ENCODE peak calls at places on chromosomes 16 and 17, in five cellular contexts. Y is breast epithelium, V is spleen, D is transverse colon, H is GM12878. B is an unnamed sample.

GRCh38 chr17:4584125-4584834 is at the start of gene SMTNL2:
- DNase-seq in Y (no peak), V (peak), D (no peak), H (no peak), B (no peak)

GRCh38 chr16:63617047-63617989 is 1504.5 kb downstream of the CDH11 start:
- DNase-seq in Y (no peak), V (no peak), D (no peak), H (no peak), B (no peak)

GRCh38 chr17:42422958-42423712 is at the start of gene CAVIN1:
- DNase-seq in Y (peak), V (peak), D (peak), H (no peak), B (no peak)

GRCh38 chr16:29813644-29814562 is 1.9 kb downstream of the PRRT2 start:
- DNase-seq in Y (no peak), V (peak), D (no peak), H (no peak), B (no peak)

GRCh38 chr16:11596572-11597226 is 10.0 kb upstream of the LITAF start:
- DNase-seq in Y (no peak), V (peak), D (no peak), H (no peak), B (peak)

GRCh38 chr17:34670618-34671017 is 91.2 kb downstream of the TMEM132E start:
- DNase-seq in Y (no peak), V (no peak), D (no peak), H (no peak), B (no peak)

GRCh38 chr16:67666032-67666537 is 465 bp downstream of the ENKD1 start:
- DNase-seq in Y (no peak), V (peak), D (peak), H (no peak), B (no peak)

GRCh38 chr17:8007836-8008235 is 5.4 kb downstream of the GUCY2D start:
- DNase-seq in Y (no peak), V (peak), D (no peak), H (no peak), B (no peak)

GRCh38 chr16:66324785-66325184 is 41.7 kb upstream of the CDH5 start:
- DNase-seq in Y (no peak), V (no peak), D (no peak), H (no peak), B (peak)

GRCh38 chr16:81921415-81921814 is 89.9 kb downstream of the SDR42E1 start:
- DNase-seq in Y (no peak), V (no peak), D (no peak), H (no peak), B (no peak)

GRCh38 chr17:81129289-81129688 is 36.0 kb upstream of the PVALEF start:
- DNase-seq in Y (no peak), V (no peak), D (no peak), H (no peak), B (no peak)

GRCh38 chr17:49046912-49047311 is 49.7 kb downstream of the IGF2BP1 start:
- DNase-seq in Y (no peak), V (no peak), D (no peak), H (no peak), B (no peak)

GRCh38 chr17:50396261-50397110 is 837 bp downstream of the LRRC59 start:
- DNase-seq in Y (peak), V (no peak), D (peak), H (no peak), B (peak)

GRCh38 chr17:9475259-9475658 is 100.4 kb downstream of the STX8 start:
- DNase-seq in Y (no peak), V (no peak), D (no peak), H (no peak), B (no peak)

GRCh38 chr17:1089915-1090314 is 89.9 kb downstream of the ABR start:
- DNase-seq in Y (no peak), V (no peak), D (no peak), H (no peak), B (no peak)

GRCh38 chr16:4388275-4389021 is 16.8 kb downstream of the VASN start:
- DNase-seq in Y (no peak), V (no peak), D (no peak), H (no peak), B (no peak)

GRCh38 chr16:73735018-73735417 is 561.6 kb upstream of the PSMD7 start:
- DNase-seq in Y (no peak), V (no peak), D (no peak), H (peak), B (no peak)

GRCh38 chr17:9917131-9917530 is 12.1 kb upstream of the RCVRN start:
- DNase-seq in Y (no peak), V (no peak), D (no peak), H (no peak), B (no peak)

GRCh38 chr17:77320046-77320445 is 179.3 kb downstream of the SEC14L1 start:
- DNase-seq in Y (no peak), V (peak), D (peak), H (no peak), B (peak)

GRCh38 chr17:338442-339192 is 14.0 kb downstream of the RPH3AL start:
- DNase-seq in Y (peak), V (peak), D (peak), H (no peak), B (no peak)

GRCh38 chr16:546909-547770 is 13.1 kb upstream of the PRR35 start:
- DNase-seq in Y (peak), V (peak), D (peak), H (no peak), B (peak)

GRCh38 chr16:29022196-29022595 is 37.3 kb downstream of the LAT start:
- DNase-seq in Y (no peak), V (no peak), D (no peak), H (no peak), B (no peak)

GRCh38 chr17:68453991-68454665 is 3.2 kb downstream of the WIPI1 start:
- DNase-seq in Y (no peak), V (no peak), D (no peak), H (no peak), B (no peak)

GRCh38 chr16:49600541-49600940 is 226.9 kb downstream of the C16orf78 start:
- DNase-seq in Y (no peak), V (peak), D (no peak), H (no peak), B (no peak)

GRCh38 chr16:87543436-87544191 is 50.8 kb upstream of the ZCCHC14 start:
- DNase-seq in Y (no peak), V (no peak), D (no peak), H (no peak), B (no peak)

GRCh38 chr16:89737341-89738071 is 16.2 kb downstream of the ZNF276 start:
- DNase-seq in Y (no peak), V (no peak), D (no peak), H (no peak), B (no peak)

GRCh38 chr17:32660496-32660895 is 173.7 kb downstream of the CDK5R1 start:
- DNase-seq in Y (no peak), V (no peak), D (no peak), H (no peak), B (no peak)

GRCh38 chr17:78113804-78114785 is 14.5 kb downstream of the TMC6 start:
- DNase-seq in Y (no peak), V (peak), D (no peak), H (no peak), B (no peak)

GRCh38 chr16:20854963-20855362 is 45.2 kb downstream of the DCUN1D3 start:
- DNase-seq in Y (no peak), V (no peak), D (no peak), H (no peak), B (no peak)
- TF ChIP-seq POLR2AphosphoS5 in Y (no peak), V (no peak), D (no peak), H (no peak), B (no peak)

GRCh38 chr17:72416054-72416691 is 295.4 kb downstream of the SOX9 start:
- DNase-seq in Y (no peak), V (no peak), D (no peak), H (peak), B (no peak)
- TF ChIP-seq POLR2AphosphoS5 in Y (no peak), V (no peak), D (no peak), H (no peak), B (no peak)

GRCh38 chr16:14483819-14484385 is 146.2 kb downstream of the PARN start:
- DNase-seq in Y (no peak), V (no peak), D (no peak), H (no peak), B (no peak)
- TF ChIP-seq POLR2AphosphoS5 in Y (no peak), V (no peak), D (no peak), H (no peak), B (no peak)

GRCh38 chr17:66855204-66855603 is 20.3 kb downstream of the CACNG5 start:
- DNase-seq in Y (no peak), V (no peak), D (no peak), H (no peak), B (no peak)
- TF ChIP-seq POLR2AphosphoS5 in Y (no peak), V (no peak), D (no peak), H (no peak), B (no peak)

GRCh38 chr16:82999711-83000110 is 372.9 kb downstream of the CDH13 start:
- DNase-seq in Y (no peak), V (no peak), D (no peak), H (no peak), B (no peak)

GRCh38 chr16:83005653-83006160 is 378.9 kb downstream of the CDH13 start:
- DNase-seq in Y (no peak), V (no peak), D (no peak), H (no peak), B (no peak)

GRCh38 chr16:83004868-83005652 is 378.3 kb downstream of the CDH13 start:
- DNase-seq in Y (no peak), V (no peak), D (no peak), H (no peak), B (no peak)

GRCh38 chr16:82996814-82997213 is 370.0 kb downstream of the CDH13 start:
- DNase-seq in Y (no peak), V (no peak), D (no peak), H (no peak), B (no peak)

DNA sequence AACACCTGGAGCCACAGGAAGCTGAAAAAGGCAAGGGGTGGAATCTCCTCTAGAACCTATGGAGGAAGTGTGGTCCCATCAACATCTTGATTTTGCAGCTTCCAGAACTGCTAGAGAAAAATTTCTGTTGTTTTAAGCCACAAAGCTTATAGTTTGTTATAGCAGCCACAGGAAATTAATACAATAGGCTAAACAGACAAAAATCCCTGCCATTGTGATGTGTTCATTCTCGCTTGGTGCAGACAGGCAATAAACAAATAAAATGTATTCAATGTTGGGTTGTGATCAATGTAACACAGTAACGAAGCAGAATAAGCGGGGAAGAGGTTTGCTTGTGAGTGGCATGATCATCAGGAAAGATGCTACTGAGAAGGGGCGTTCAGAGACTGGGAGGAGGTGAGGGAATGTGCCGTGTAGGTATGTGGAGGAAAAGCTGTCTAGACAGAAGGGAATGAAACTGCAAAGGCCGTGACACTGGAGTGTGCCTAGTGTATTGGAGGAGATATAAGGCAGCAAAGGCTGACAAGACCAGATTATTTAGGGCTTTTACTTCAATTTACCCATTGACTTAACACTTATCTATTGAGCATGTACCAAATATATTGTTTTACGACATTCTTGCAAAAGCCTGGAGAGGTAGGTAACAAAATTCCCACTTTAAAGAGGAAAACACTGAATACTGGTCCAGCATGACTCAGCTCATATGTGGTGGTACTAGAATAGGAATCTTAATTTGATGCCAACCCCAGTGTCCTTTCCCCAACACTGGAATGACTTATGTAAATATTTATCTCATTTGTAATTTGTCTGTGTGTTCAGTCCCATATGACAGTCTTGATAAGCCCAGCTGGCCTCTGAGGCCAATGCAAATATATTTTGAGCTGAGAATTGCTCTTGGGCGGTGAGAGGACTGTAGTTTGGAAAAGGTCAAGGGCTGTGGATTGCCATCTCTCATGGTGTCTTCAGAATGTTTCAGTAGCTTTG is 375.9 kb downstream of the CDH13 start:
- DNase-seq in Y (no peak), V (no peak), D (no peak), H (no peak), B (no peak)
- TF ChIP-seq POLR2AphosphoS5 in Y (no peak), V (no peak), D (no peak), H (no peak), B (no peak)

B was measured in HL-60.